ENCODE peak calls at places on chromosomes 16 and 17, in four cellular contexts. One of them, this sample, is unnamed.

GRCh38 chr17:64572682-64573154 is 65.9 kb downstream of the CEP95 start:
- DNase-seq in mammary epithelial cell: no peak
- DNase-seq in brain microvascular endothelial cell: peak
- DNase-seq in tibial nerve: no peak
- DNase-seq in this sample: no peak

GRCh38 chr16:73037331-73037745 is 10.6 kb downstream of the ZFHX3 start:
- DNase-seq in brain microvascular endothelial cell: no peak
- DNase-seq in tibial nerve: no peak
- DNase-seq in mammary epithelial cell: no peak
- DNase-seq in this sample: no peak

GRCh38 chr16:19130852-19131808 is 17.4 kb downstream of the ITPRIPL2 start:
- DNase-seq in mammary epithelial cell: no peak
- DNase-seq in tibial nerve: no peak
- DNase-seq in brain microvascular endothelial cell: peak
- DNase-seq in this sample: no peak

GRCh38 chr16:19094542-19095365 is 19.0 kb upstream of the ITPRIPL2 start:
- DNase-seq in brain microvascular endothelial cell: no peak
- DNase-seq in tibial nerve: no peak
- DNase-seq in mammary epithelial cell: no peak
- DNase-seq in this sample: no peak

GRCh38 chr16:80265624-80266306 is 275.0 kb upstream of the DYNLRB2 start:
- DNase-seq in brain microvascular endothelial cell: peak
- DNase-seq in tibial nerve: no peak
- DNase-seq in mammary epithelial cell: no peak
- DNase-seq in this sample: no peak

GRCh38 chr17:58710948-58711552 is 18.6 kb downstream of the RAD51C start:
- DNase-seq in brain microvascular endothelial cell: peak
- DNase-seq in mammary epithelial cell: peak
- DNase-seq in tibial nerve: no peak
- DNase-seq in this sample: peak

GRCh38 chr16:11602321-11602720 is 15.6 kb upstream of the LITAF start:
- DNase-seq in mammary epithelial cell: no peak
- DNase-seq in tibial nerve: no peak
- DNase-seq in brain microvascular endothelial cell: no peak
- DNase-seq in this sample: no peak

GRCh38 chr16:11597737-11598136 is 11.0 kb upstream of the LITAF start:
- DNase-seq in tibial nerve: no peak
- DNase-seq in brain microvascular endothelial cell: no peak
- DNase-seq in mammary epithelial cell: no peak
- DNase-seq in this sample: no peak

GRCh38 chr17:40073454-40074174 is 10.8 kb downstream of the THRA start:
- DNase-seq in tibial nerve: no peak
- DNase-seq in mammary epithelial cell: no peak
- DNase-seq in brain microvascular endothelial cell: no peak
- DNase-seq in this sample: no peak

GRCh38 chr17:57158296-57158695 is 73.2 kb downstream of the AKAP1 start:
- DNase-seq in brain microvascular endothelial cell: no peak
- DNase-seq in mammary epithelial cell: peak
- DNase-seq in tibial nerve: no peak
- DNase-seq in this sample: no peak

GRCh38 chr17:57879437-57880085 is 29.7 kb upstream of the MRPS23 start:
- DNase-seq in brain microvascular endothelial cell: no peak
- DNase-seq in mammary epithelial cell: no peak
- DNase-seq in tibial nerve: no peak
- DNase-seq in this sample: no peak

GRCh38 chr16:46658925-46659324 is 30.1 kb downstream of the VPS35 start:
- DNase-seq in tibial nerve: no peak
- DNase-seq in brain microvascular endothelial cell: no peak
- DNase-seq in mammary epithelial cell: no peak
- DNase-seq in this sample: no peak

GRCh38 chr16:12002447-12003006 is 26.0 kb downstream of the SNX29 start:
- DNase-seq in brain microvascular endothelial cell: peak
- DNase-seq in tibial nerve: no peak
- DNase-seq in mammary epithelial cell: no peak
- DNase-seq in this sample: no peak

GRCh38 chr17:39677581-39678339 is 9.5 kb downstream of the PNMT start:
- DNase-seq in mammary epithelial cell: no peak
- DNase-seq in tibial nerve: no peak
- DNase-seq in brain microvascular endothelial cell: no peak
- DNase-seq in this sample: peak

GRCh38 chr17:2083613-2084128 is 28.8 kb downstream of the HIC1 start:
- DNase-seq in brain microvascular endothelial cell: no peak
- DNase-seq in tibial nerve: no peak
- DNase-seq in mammary epithelial cell: no peak
- DNase-seq in this sample: no peak

GRCh38 chr17:27518048-27518447 is 61.8 kb downstream of the KSR1 start:
- DNase-seq in brain microvascular endothelial cell: no peak
- DNase-seq in tibial nerve: no peak
- DNase-seq in mammary epithelial cell: no peak
- DNase-seq in this sample: no peak

GRCh38 chr17:77089118-77089477 is 51.7 kb upstream of the SEC14L1 start:
- DNase-seq in brain microvascular endothelial cell: no peak
- DNase-seq in mammary epithelial cell: no peak
- DNase-seq in tibial nerve: no peak
- DNase-seq in this sample: no peak

GRCh38 chr16:88549671-88550643 is 20.2 kb upstream of the ZC3H18 start:
- DNase-seq in brain microvascular endothelial cell: no peak
- DNase-seq in mammary epithelial cell: no peak
- DNase-seq in tibial nerve: no peak
- DNase-seq in this sample: no peak

GRCh38 chr16:22653876-22654275 is 143.2 kb downstream of the NPIPB5 start:
- DNase-seq in mammary epithelial cell: no peak
- DNase-seq in brain microvascular endothelial cell: no peak
- DNase-seq in tibial nerve: no peak
- DNase-seq in this sample: no peak

GRCh38 chr16:28580726-28581315 is 16.0 kb downstream of the SULT1A2 start:
- DNase-seq in mammary epithelial cell: no peak
- DNase-seq in brain microvascular endothelial cell: no peak
- DNase-seq in tibial nerve: no peak
- DNase-seq in this sample: no peak

GRCh38 chr17:68972119-68972704 is 17.0 kb upstream of the ABCA8 start:
- DNase-seq in tibial nerve: no peak
- DNase-seq in brain microvascular endothelial cell: peak
- DNase-seq in mammary epithelial cell: no peak
- DNase-seq in this sample: no peak

GRCh38 chr16:8644513-8645140 is 23.1 kb downstream of the METTL22 start:
- DNase-seq in brain microvascular endothelial cell: no peak
- DNase-seq in tibial nerve: no peak
- DNase-seq in mammary epithelial cell: no peak
- DNase-seq in this sample: no peak

GRCh38 chr16:11134722-11135121 is 121.3 kb downstream of the SOCS1 start:
- DNase-seq in tibial nerve: no peak
- DNase-seq in brain microvascular endothelial cell: no peak
- DNase-seq in mammary epithelial cell: no peak
- DNase-seq in this sample: no peak

GRCh38 chr16:15954814-15955151 is 5.4 kb downstream of the ABCC1 start:
- DNase-seq in mammary epithelial cell: no peak
- DNase-seq in tibial nerve: no peak
- DNase-seq in brain microvascular endothelial cell: no peak
- DNase-seq in this sample: no peak

GRCh38 chr17:42647778-42648177 is 11.3 kb upstream of the TUBG2 start:
- DNase-seq in brain microvascular endothelial cell: no peak
- DNase-seq in mammary epithelial cell: no peak
- DNase-seq in tibial nerve: no peak
- DNase-seq in this sample: no peak

GRCh38 chr17:11981862-11982261 is 15.4 kb downstream of the ZNF18 start:
- DNase-seq in tibial nerve: no peak
- DNase-seq in mammary epithelial cell: no peak
- DNase-seq in brain microvascular endothelial cell: no peak
- DNase-seq in this sample: no peak

GRCh38 chr16:13351651-13352217 is 450.3 kb downstream of the SHISA9 start:
- DNase-seq in brain microvascular endothelial cell: no peak
- DNase-seq in mammary epithelial cell: no peak
- DNase-seq in tibial nerve: no peak
- DNase-seq in this sample: no peak

GRCh38 chr16:69111831-69112230 is 6.4 kb downstream of the HAS3 start:
- DNase-seq in tibial nerve: no peak
- DNase-seq in mammary epithelial cell: no peak
- DNase-seq in brain microvascular endothelial cell: no peak
- DNase-seq in this sample: no peak

GRCh38 chr17:40550608-40551007 is 14.7 kb downstream of the CCR7 start:
- DNase-seq in mammary epithelial cell: no peak
- DNase-seq in tibial nerve: no peak
- DNase-seq in brain microvascular endothelial cell: peak
- DNase-seq in this sample: peak

GRCh38 chr17:70158180-70158579 is 11.2 kb upstream of the KCNJ2 start:
- DNase-seq in mammary epithelial cell: no peak
- DNase-seq in tibial nerve: no peak
- DNase-seq in brain microvascular endothelial cell: no peak
- DNase-seq in this sample: no peak

GRCh38 chr17:30476726-30477082 is 504 bp upstream of the GOSR1 start:
- DNase-seq in brain microvascular endothelial cell: peak
- DNase-seq in mammary epithelial cell: no peak
- DNase-seq in tibial nerve: no peak
- DNase-seq in this sample: no peak

DNA sequence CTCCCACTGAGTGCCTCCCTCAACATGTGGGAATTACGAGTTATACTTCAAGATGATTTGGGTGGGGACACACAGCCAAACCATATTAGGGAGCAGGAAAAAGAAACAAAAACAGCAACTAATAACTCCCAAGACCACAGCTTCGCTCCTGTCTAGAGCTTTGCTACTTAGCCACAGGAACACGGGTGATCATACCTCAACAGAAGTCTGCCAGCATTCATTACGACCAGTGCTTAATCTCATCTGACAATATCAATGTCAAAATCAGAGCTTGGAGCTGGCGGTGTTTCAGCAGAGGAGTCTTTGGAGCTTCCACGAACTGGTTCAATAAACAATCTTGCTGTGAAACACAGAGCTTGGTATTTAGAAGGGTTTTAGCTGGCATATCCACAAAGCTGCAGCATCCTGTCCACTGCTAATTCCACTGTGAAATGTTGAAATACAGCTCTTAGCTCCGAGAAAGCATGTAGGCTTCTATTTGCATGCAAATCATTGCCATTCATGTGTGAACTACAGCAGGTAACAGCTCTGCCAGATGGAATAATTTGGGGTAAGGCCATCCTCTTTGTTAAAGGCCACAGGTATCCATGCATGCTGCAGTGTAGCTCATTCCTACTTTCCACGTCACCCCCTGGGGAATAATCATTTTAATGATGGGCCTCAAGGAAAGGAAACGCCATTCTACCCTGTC is 128.4 kb upstream of the GOT2 start:
- DNase-seq in mammary epithelial cell: no peak
- DNase-seq in tibial nerve: no peak
- DNase-seq in brain microvascular endothelial cell: no peak
- DNase-seq in this sample: no peak
- H3K27ac ChIP-seq in mammary epithelial cell: no peak
- H3K27ac ChIP-seq in tibial nerve: no peak
- H3K27ac ChIP-seq in brain microvascular endothelial cell: no peak
- H3K27ac ChIP-seq in this sample: no peak

GRCh38 chr17:74919440-74920305 is 3.4 kb downstream of the USH1G start:
- DNase-seq in brain microvascular endothelial cell: no peak
- DNase-seq in mammary epithelial cell: no peak
- DNase-seq in tibial nerve: no peak
- DNase-seq in this sample: no peak
- TF ChIP-seq CTCF in brain microvascular endothelial cell: peak
- TF ChIP-seq CTCF in mammary epithelial cell: no peak
- TF ChIP-seq CTCF in tibial nerve: no peak
- TF ChIP-seq CTCF in this sample: peak

GRCh38 chr17:47883589-47884426 is 12.2 kb upstream of the SP2 start:
- DNase-seq in brain microvascular endothelial cell: no peak
- DNase-seq in mammary epithelial cell: no peak
- DNase-seq in tibial nerve: no peak
- DNase-seq in this sample: no peak

GRCh38 chr17:47879776-47880452 is 16.1 kb upstream of the SP2 start:
- DNase-seq in tibial nerve: no peak
- DNase-seq in brain microvascular endothelial cell: no peak
- DNase-seq in mammary epithelial cell: no peak
- DNase-seq in this sample: no peak

GRCh38 chr17:47884427-47884740 is 11.7 kb upstream of the SP2 start:
- DNase-seq in tibial nerve: no peak
- DNase-seq in brain microvascular endothelial cell: no peak
- DNase-seq in mammary epithelial cell: no peak
- DNase-seq in this sample: no peak

GRCh38 chr17:47882695-47883588 is 13.1 kb upstream of the SP2 start:
- DNase-seq in tibial nerve: no peak
- DNase-seq in mammary epithelial cell: no peak
- DNase-seq in brain microvascular endothelial cell: no peak
- DNase-seq in this sample: no peak

DNA sequence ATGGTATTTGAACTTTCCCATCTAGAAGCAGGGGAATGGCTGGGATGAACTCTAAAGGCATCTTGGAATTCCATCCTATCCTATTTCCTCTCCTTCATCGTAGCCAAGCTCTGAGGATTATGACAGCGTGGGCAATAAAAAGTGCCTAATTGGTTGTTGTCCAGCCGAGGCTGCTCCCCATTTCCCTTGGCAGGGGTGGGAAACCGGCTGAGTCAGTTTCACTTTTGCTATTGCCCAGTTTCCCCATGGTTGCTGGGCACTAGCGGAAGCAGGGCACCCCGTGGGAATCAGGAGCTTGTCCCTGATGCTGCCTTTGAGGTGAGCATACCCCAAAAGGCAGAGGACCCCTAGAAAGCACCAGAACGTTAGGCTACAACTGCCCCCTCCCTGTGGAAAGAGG is 13.8 kb upstream of the SP2 start:
- DNase-seq in mammary epithelial cell: peak
- DNase-seq in tibial nerve: no peak
- DNase-seq in brain microvascular endothelial cell: no peak
- DNase-seq in this sample: no peak
- H3K4me3 ChIP-seq in mammary epithelial cell: no peak
- H3K4me3 ChIP-seq in tibial nerve: no peak
- H3K4me3 ChIP-seq in brain microvascular endothelial cell: no peak
- H3K4me3 ChIP-seq in this sample: no peak

DNA sequence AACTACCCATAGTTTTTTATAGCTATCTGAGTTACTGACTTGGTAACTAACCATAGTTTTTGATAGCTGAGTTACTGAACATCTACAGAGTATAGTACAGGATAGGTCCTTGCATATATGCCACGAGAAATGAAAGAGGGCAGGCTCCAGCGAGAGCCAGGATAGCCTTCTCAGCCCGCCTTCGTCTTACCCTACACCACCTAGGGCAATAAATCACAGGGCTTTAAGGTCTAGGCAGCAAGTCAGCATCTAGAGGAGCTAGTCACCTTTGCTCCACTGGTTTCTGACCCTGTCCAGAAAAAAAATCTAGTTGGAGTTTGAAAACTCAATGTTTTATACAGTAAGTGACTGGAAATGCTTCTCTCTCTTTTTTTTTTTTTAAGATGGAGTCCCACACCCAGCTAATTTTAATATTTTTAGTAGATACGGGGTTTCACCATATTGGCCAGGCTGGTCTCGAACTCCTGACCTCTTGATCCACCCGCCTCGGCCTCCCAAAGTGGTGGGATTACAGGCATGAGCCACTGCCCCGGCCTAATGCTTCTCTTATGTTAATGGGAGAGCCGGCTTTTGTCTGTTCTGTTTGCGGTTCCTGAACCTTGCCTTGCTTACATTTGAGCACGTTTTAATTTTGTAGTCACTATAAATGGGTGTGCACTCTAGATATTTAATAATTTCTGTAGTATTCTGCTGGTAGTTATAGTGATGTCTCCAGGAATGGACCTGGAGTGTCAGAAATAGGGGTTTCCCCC is 2.8 kb downstream of the BFAR start:
- DNase-seq in brain microvascular endothelial cell: no peak
- DNase-seq in tibial nerve: no peak
- DNase-seq in mammary epithelial cell: no peak
- DNase-seq in this sample: no peak
- H3K27ac ChIP-seq in brain microvascular endothelial cell: no peak
- H3K27ac ChIP-seq in tibial nerve: peak
- H3K27ac ChIP-seq in mammary epithelial cell: peak
- H3K27ac ChIP-seq in this sample: no peak

GRCh38 chr17:75854881-75855309 is 240 bp downstream of the WBP2 start:
- DNase-seq in mammary epithelial cell: no peak
- DNase-seq in tibial nerve: peak
- DNase-seq in brain microvascular endothelial cell: no peak
- DNase-seq in this sample: no peak
- TF ChIP-seq CTCF in mammary epithelial cell: no peak
- TF ChIP-seq CTCF in tibial nerve: no peak
- TF ChIP-seq CTCF in brain microvascular endothelial cell: peak
- TF ChIP-seq CTCF in this sample: no peak

This sample was measured in dorsolateral prefrontal cortex.